ENCODE peak calls at places on chromosomes 13 and 19, in eight cellular contexts. X, G, S, K, H, B, Z and U are unnamed samples.
A peak's percentile ranks its signal among the peaks of the same experiment; 100 is the strongest.

GRCh38 chr13:30607908-30608307 is 9.8 kb upstream of the USPL1 start:
- DNase-seq in X (peak; percentile 34), G (peak; percentile 57), S (no peak), Z (peak; percentile 85), K (no peak), B (no peak), H (no peak), U (no peak)

GRCh38 chr19:4980087-4980486 is 11.2 kb downstream of the KDM4B start:
- DNase-seq in H (no peak), S (no peak), G (no peak), K (no peak), X (no peak), B (no peak), Z (no peak), U (no peak)

GRCh38 chr19:19179548-19180441 is 9.7 kb upstream of the MEF2B start:
- DNase-seq in H (no peak), K (no peak), G (no peak), Z (no peak), S (no peak), X (no peak), B (no peak), U (no peak)

GRCh38 chr13:44355643-44356042 is 18.0 kb upstream of the SERP2 start:
- DNase-seq in Z (no peak), B (no peak), X (no peak), H (no peak), G (no peak), K (no peak), S (no peak), U (no peak)

GRCh38 chr13:80262051-80262695 is 78.8 kb downstream of the SPRY2 start:
- DNase-seq in H (no peak), S (no peak), Z (no peak), G (no peak), K (no peak), B (no peak), X (no peak), U (no peak)

GRCh38 chr19:35828694-35829301 is 16.2 kb upstream of the PRODH2 start:
- DNase-seq in Z (no peak), H (no peak), B (peak; percentile 37), K (no peak), S (no peak), G (peak; percentile 38), X (peak; percentile 60), U (no peak)

GRCh38 chr19:13959962-13960862 is 7.9 kb downstream of the DCAF15 start:
- DNase-seq in B (no peak), K (no peak), H (no peak), S (no peak), Z (no peak), X (no peak), G (no peak), U (no peak)

GRCh38 chr19:33177417-33177976 is 16.6 kb upstream of the LRP3 start:
- DNase-seq in K (no peak), G (no peak), X (no peak), B (peak; percentile 17), S (peak; percentile 89), Z (no peak), H (peak; percentile 89), U (no peak)

GRCh38 chr13:41610426-41610825 is 153.1 kb downstream of the RGCC start:
- DNase-seq in G (no peak), S (no peak), X (peak; percentile 27), H (no peak), B (peak; percentile 26), K (no peak), Z (no peak), U (no peak)

GRCh38 chr19:58021541-58022282 is 12.1 kb upstream of the ZSCAN1 start:
- DNase-seq in B (peak; percentile 50), X (no peak), Z (no peak), K (no peak), S (no peak), G (peak; percentile 27), H (peak; percentile 73), U (peak; percentile 38)

GRCh38 chr19:17330546-17331253 is 4.0 kb downstream of the ANO8 start:
- DNase-seq in G (no peak), X (no peak), B (no peak), S (no peak), K (no peak), H (no peak), Z (no peak), U (no peak)

GRCh38 chr19:9875796-9876195 is 40.7 kb downstream of the PIN1 start:
- DNase-seq in X (no peak), H (no peak), G (no peak), S (no peak), Z (no peak), B (no peak), K (no peak), U (no peak)

GRCh38 chr13:42594577-42595571 is 20.9 kb downstream of the TNFSF11 start:
- DNase-seq in K (peak; percentile 51), B (peak; percentile 46), Z (peak; percentile 46), G (peak; percentile 52), H (peak; percentile 79), X (peak; percentile 50), S (no peak), U (no peak)

GRCh38 chr19:21508198-21508597 is 2.8 kb downstream of the ZNF429 start:
- DNase-seq in H (no peak), X (no peak), B (no peak), K (no peak), Z (no peak), S (no peak), G (no peak), U (no peak)

DNA sequence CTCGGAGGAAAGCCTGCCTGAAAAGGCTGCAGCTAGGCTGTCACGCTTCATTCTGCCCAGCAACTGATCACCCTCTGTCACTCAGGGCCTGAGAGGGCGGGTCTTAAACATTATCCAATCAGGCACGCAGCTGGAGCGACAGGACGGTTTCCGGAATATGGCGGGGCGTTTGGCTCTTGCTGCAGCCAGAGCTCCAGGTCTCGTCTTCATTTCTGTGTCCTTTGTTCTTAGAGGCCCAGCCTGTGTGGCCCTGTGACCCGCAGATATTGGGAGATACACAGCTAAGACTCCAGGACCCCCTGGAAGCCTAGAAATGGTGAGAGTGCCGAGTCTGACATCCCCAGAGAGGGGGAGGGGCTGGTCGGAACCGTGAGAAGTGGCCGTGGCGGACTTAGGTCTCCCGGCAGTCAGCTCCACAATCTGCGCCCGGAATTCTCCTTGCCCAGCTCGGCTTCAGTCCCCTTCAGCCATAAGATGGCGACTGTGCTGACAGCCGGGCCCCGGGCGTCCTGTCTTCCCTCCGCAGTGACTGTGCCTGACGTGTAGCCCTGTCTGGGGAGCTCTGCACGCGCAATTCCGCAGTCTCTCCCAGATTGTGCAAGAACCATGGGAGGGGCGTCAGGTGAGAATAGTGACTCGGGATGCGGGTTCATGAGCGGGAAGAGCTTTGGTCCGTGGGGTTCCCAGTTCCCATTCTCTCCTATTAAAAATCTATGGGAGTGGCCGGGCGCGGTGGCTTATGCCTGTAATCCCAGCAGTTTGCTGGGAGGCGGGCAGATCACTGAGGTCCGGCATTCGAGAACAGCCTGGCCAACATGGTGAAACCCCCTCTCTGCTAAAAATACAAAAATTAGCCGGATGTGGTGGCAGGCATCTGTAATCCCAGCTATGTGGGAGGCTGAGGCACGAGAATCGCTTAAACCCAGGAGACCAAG is at the start of gene ZNF429:
- DNase-seq in Z (peak; percentile 60), G (peak; percentile 94), H (peak; percentile 96), S (peak; percentile 96), B (peak; percentile 93), K (no peak), X (peak; percentile 92), U (peak; percentile 90)
- TF ChIP-seq POLR2AphosphoS5 in Z (peak; percentile 82), G (peak; percentile 83), H (peak; percentile 93), S (no peak), B (peak; percentile 84), K (no peak), X (peak; percentile 80), U (peak; percentile 51)

GRCh38 chr19:661427-662196 is 1.4 kb downstream of the RNF126 start:
- DNase-seq in G (peak; percentile 71), X (peak; percentile 60), Z (no peak), B (no peak), S (no peak), K (no peak), H (peak; percentile 71), U (no peak)

GRCh38 chr19:658916-659839 is 3.8 kb downstream of the RNF126 start:
- DNase-seq in H (peak; percentile 75), S (no peak), G (peak; percentile 54), Z (no peak), X (peak; percentile 39), B (peak; percentile 79), K (no peak), U (peak; percentile 76)

GRCh38 chr19:662207-662961 is 630 bp downstream of the RNF126 start:
- DNase-seq in S (no peak), X (peak; percentile 68), Z (no peak), G (peak; percentile 81), B (no peak), H (peak; percentile 75), K (no peak), U (no peak)

GRCh38 chr19:662962-663681 is at the start of gene RNF126:
- DNase-seq in X (peak; percentile 96), G (peak; percentile 95), S (peak; percentile 95), K (peak; percentile 81), Z (no peak), B (peak; percentile 88), H (peak; percentile 96), U (peak; percentile 91)

DNA sequence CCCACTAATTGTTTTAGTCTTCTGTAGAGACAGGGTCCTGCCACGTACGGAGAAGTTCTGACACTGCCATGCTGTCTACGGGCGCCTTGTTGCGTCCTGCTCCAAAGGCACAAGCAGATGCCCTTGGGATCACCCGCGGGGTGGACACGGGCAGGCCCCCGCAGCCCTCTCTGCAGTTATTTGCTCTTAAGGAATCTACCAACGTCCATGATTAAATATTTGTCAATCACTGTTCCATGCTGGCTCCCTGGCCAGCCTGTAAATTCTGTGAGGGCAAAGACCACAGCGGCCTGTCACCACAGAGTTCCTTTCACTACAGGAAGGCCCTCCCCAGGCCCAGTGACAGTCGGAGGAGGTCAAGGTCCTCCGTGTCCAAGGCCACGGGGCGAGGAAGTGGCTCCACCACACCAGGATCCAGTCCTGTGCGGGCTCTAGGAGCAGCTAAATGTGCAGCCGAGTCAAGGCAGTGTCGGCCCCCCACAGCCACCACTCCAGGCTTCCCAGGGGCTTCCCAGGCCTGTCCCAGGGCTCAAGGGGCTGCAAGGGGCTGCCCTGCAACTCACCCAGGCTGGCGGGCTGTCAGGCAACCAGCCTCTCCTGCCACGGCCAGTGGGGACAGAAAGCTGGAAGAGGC is 2.1 kb downstream of the RNF126 start:
- DNase-seq in H (peak; percentile 64), G (peak; percentile 75), K (no peak), B (no peak), Z (no peak), X (peak; percentile 52), S (no peak), U (no peak)
- H3K4me1 ChIP-seq in H (peaks cover 72% of the 10 kb centered on the region), G (peaks cover 59% of the 10 kb centered on the region), K (peaks cover 35% of the 10 kb centered on the region), B (peaks cover 31% of the 10 kb centered on the region), Z (peaks cover 19% of the 10 kb centered on the region), X (peaks cover 86% of the 10 kb centered on the region), S (peaks cover 82% of the 10 kb centered on the region), U (peaks cover 33% of the 10 kb centered on the region)

DNA sequence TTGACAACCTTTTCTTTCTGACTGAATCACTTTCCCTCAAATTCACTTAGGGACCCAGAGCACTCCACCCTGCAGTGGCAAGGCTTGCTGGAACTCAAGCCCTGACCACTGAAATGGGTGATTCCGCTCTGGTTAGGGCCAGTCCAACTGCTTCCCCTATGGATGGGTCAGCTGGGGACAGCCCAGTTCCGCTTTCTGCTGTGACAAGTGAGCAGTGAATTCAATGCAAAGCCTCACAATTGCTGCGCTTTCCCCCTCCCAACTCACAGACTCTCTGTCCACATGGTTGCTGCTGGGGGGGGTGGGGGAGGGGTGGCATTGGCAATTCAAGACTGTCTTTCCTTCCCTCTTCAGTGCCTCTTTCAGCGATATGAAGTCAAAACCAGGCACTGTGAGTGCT is 18.7 kb downstream of the CD70 start:
- DNase-seq in Z (no peak), X (no peak), K (no peak), H (peak; percentile 78), G (peak; percentile 32), B (no peak), S (no peak), U (no peak)
- TF ChIP-seq POLR2AphosphoS5 in Z (no peak), X (no peak), K (no peak), H (no peak), G (no peak), B (no peak), S (no peak), U (no peak)

GRCh38 chr19:49889687-49890348 is 6.9 kb downstream of the IL4I1 start:
- DNase-seq in B (peak; percentile 51), Z (no peak), H (no peak), G (peak; percentile 71), S (peak; percentile 84), K (peak; percentile 53), X (peak; percentile 77), U (peak; percentile 55)
- H3K4me1 ChIP-seq in B (no peaks in the 10 kb centered on the region), Z (peaks cover 25% of the 10 kb centered on the region), H (peaks cover 11% of the 10 kb centered on the region), G (peaks cover 10% of the 10 kb centered on the region), S (peaks cover 23% of the 10 kb centered on the region), K (peaks cover 17% of the 10 kb centered on the region), X (peaks cover 15% of the 10 kb centered on the region), U (no peaks in the 10 kb centered on the region)